ENCODE peak calls at places on chromosomes 16 and 17, in seven cellular contexts. Q, O, F, W, H, Y and V are unnamed samples.

GRCh38 chr17:80892900-80893603 is 98.6 kb upstream of the CHMP6 start:
- DNase-seq in Q (peak), O (no peak), F (no peak), W (no peak), H (no peak), Y (no peak), V (no peak)

GRCh38 chr16:50505714-50506542 is 42.3 kb upstream of the NKD1 start:
- DNase-seq in Q (no peak), O (no peak), F (no peak), W (no peak), H (peak), Y (no peak), V (peak)

GRCh38 chr16:87037012-87037411 is 280.2 kb downstream of the C16orf95 start:
- DNase-seq in Q (no peak), O (no peak), F (no peak), W (no peak), H (no peak), Y (no peak), V (no peak)

GRCh38 chr17:17851603-17852002 is 14.8 kb upstream of the SREBF1 start:
- DNase-seq in Q (no peak), O (no peak), F (no peak), W (no peak), H (no peak), Y (no peak), V (no peak)

GRCh38 chr17:54864636-54865420 is 35.8 kb upstream of the TOM1L1 start:
- DNase-seq in Q (no peak), O (no peak), F (no peak), W (no peak), H (no peak), Y (no peak), V (no peak)

GRCh38 chr16:57145046-57145963 is 40.5 kb downstream of the PSME3IP1 start:
- DNase-seq in Q (no peak), O (no peak), F (peak), W (no peak), H (no peak), Y (no peak), V (no peak)

GRCh38 chr17:7241783-7242716 is at the start of gene GABARAP:
- DNase-seq in Q (peak), O (peak), F (peak), W (no peak), H (peak), Y (peak), V (no peak)

GRCh38 chr17:18039535-18040286 is 503 bp downstream of the GID4 start:
- DNase-seq in Q (no peak), O (peak), F (peak), W (no peak), H (no peak), Y (no peak), V (peak)

GRCh38 chr16:53356478-53357207 is 77.6 kb upstream of the RBL2 start:
- DNase-seq in Q (no peak), O (no peak), F (no peak), W (no peak), H (no peak), Y (no peak), V (no peak)

GRCh38 chr16:681746-682427 is 1.7 kb downstream of the STUB1 start:
- DNase-seq in Q (no peak), O (no peak), F (no peak), W (no peak), H (no peak), Y (no peak), V (no peak)

GRCh38 chr17:44187131-44187899 is 543 bp downstream of the TMUB2 start:
- DNase-seq in Q (no peak), O (peak), F (peak), W (no peak), H (no peak), Y (no peak), V (no peak)

GRCh38 chr17:57448288-57449283 is 192.3 kb downstream of the MSI2 start:
- DNase-seq in Q (no peak), O (no peak), F (no peak), W (no peak), H (no peak), Y (no peak), V (no peak)

GRCh38 chr16:66927012-66927436 is 1.7 kb upstream of the RRAD start:
- DNase-seq in Q (no peak), O (no peak), F (no peak), W (no peak), H (peak), Y (no peak), V (peak)

GRCh38 chr16:49078104-49078503 is 203.5 kb downstream of the CBLN1 start:
- DNase-seq in Q (no peak), O (no peak), F (no peak), W (no peak), H (no peak), Y (no peak), V (no peak)

GRCh38 chr17:57481901-57482300 is 225.6 kb downstream of the MSI2 start:
- DNase-seq in Q (no peak), O (no peak), F (peak), W (no peak), H (no peak), Y (no peak), V (no peak)

GRCh38 chr17:71472809-71473789 is 647.7 kb upstream of the SOX9 start:
- DNase-seq in Q (peak), O (peak), F (peak), W (peak), H (peak), Y (no peak), V (peak)

GRCh38 chr17:73397278-73397826 is 85.6 kb upstream of the CDC42EP4 start:
- DNase-seq in Q (no peak), O (no peak), F (no peak), W (no peak), H (no peak), Y (no peak), V (no peak)

GRCh38 chr17:7841309-7841621 is 7.2 kb downstream of the KDM6B start:
- DNase-seq in Q (no peak), O (no peak), F (no peak), W (no peak), H (no peak), Y (no peak), V (no peak)

GRCh38 chr16:50151744-50152143 is 1.4 kb upstream of the TENT4B start:
- DNase-seq in Q (no peak), O (no peak), F (no peak), W (no peak), H (no peak), Y (no peak), V (no peak)

GRCh38 chr17:40518401-40519088 is 17.1 kb upstream of the TNS4 start:
- DNase-seq in Q (peak), O (no peak), F (no peak), W (no peak), H (no peak), Y (no peak), V (no peak)

GRCh38 chr16:17444658-17445057 is 26.1 kb downstream of the XYLT1 start:
- DNase-seq in Q (no peak), O (no peak), F (no peak), W (no peak), H (no peak), Y (no peak), V (no peak)

GRCh38 chr17:41434313-41434895 is 6.4 kb downstream of the KRT38 start:
- DNase-seq in Q (no peak), O (no peak), F (no peak), W (no peak), H (no peak), Y (no peak), V (no peak)

GRCh38 chr16:11410382-11411058 is 65.3 kb downstream of the RMI2 start:
- DNase-seq in Q (no peak), O (no peak), F (no peak), W (no peak), H (no peak), Y (no peak), V (no peak)

GRCh38 chr17:51820252-51820651 is 338.3 kb downstream of the CA10 start:
- DNase-seq in Q (no peak), O (no peak), F (no peak), W (no peak), H (no peak), Y (no peak), V (no peak)

GRCh38 chr16:23499801-23500200 is 10.5 kb downstream of the GGA2 start:
- DNase-seq in Q (no peak), O (no peak), F (no peak), W (no peak), H (no peak), Y (no peak), V (no peak)

DNA sequence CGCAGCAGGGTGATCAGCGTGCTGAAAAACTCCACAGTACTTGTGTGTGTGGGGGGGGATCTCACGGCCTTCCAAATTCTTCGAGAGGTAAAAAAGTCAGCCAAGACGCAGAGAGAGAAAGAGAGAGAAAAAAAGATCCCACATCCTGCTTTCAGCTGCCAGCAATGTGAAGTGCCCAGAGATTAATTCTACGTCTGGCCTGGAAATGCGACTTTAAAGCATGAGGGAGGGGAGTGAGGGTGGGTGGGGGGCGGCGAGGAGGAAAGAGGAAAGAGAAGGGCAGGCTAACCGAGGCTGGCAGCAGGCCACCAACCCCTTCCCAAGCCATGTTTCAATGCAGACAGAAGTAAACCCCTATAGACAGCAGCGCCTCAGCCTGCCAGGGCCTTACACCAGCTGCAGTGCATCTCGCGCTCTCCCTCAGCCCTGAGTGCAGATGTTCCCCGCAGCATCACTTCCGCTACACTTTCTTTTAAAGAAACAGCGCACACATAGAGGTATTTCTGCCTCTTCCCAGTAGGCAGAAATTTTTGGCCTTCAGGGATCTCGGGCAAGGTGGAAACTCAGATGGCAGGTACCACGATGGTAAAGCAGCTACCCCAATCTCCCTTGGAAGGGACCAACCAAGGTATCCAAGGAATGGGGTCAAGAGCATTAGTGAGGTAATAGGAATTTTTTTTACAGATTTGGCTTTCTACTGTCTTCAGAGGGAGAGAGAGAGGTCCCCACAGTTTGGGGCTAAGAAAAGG is 87.8 kb downstream of the SMG6 start:
- DNase-seq in Q (no peak), O (peak), F (no peak), W (no peak), H (no peak), Y (no peak), V (no peak)
- TF ChIP-seq JUND in Q (no peak), O (no peak), F (no peak), W (no peak), H (no peak), Y (no peak), V (no peak)

GRCh38 chr17:14004927-14005630 is 64.2 kb upstream of the COX10 start:
- DNase-seq in Q (peak), O (no peak), F (no peak), W (no peak), H (no peak), Y (no peak), V (no peak)

GRCh38 chr17:14006249-14006942 is 62.9 kb upstream of the COX10 start:
- DNase-seq in Q (no peak), O (no peak), F (no peak), W (no peak), H (no peak), Y (no peak), V (peak)

GRCh38 chr17:14011740-14012405 is 57.4 kb upstream of the COX10 start:
- DNase-seq in Q (no peak), O (no peak), F (no peak), W (no peak), H (no peak), Y (no peak), V (no peak)

GRCh38 chr17:14010999-14011692 is 58.2 kb upstream of the COX10 start:
- DNase-seq in Q (no peak), O (no peak), F (no peak), W (no peak), H (no peak), Y (no peak), V (no peak)

DNA sequence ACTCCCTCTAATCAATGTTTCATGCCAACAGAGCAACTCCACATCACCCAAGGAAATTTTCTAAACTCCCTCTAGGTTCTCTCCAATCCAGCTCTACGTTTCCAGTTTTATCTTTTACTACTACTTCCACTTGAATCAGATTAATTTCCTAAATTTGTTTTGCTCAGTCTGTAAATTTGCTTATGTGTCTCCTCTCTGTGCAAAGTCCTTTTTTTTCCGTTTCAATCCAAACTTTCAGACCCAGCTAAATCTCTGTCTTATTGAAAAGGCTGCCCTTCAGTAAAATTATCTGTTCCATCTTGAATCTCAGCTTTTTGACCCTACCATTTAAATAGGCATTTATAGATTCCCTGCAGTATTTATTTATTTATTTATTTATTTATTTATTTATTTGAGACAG is 61.4 kb upstream of the COX10 start:
- DNase-seq in Q (no peak), O (no peak), F (no peak), W (no peak), H (no peak), Y (no peak), V (no peak)
- TF ChIP-seq JUND in Q (no peak), O (no peak), F (no peak), W (no peak), H (no peak), Y (no peak), V (no peak)

GRCh38 chr17:48908853-48909394 is 717 bp downstream of the UBE2Z start:
- DNase-seq in Q (peak), O (peak), F (peak), W (peak), H (peak), Y (peak), V (peak)

GRCh38 chr17:48905987-48906515 is 2.2 kb upstream of the UBE2Z start:
- DNase-seq in Q (no peak), O (no peak), F (no peak), W (no peak), H (no peak), Y (no peak), V (no peak)

GRCh38 chr17:48908047-48908843 is at the start of gene UBE2Z:
- DNase-seq in Q (peak), O (peak), F (peak), W (peak), H (peak), Y (peak), V (peak)

GRCh38 chr17:48909796-48910195 is 1.6 kb downstream of the UBE2Z start:
- DNase-seq in Q (no peak), O (no peak), F (no peak), W (no peak), H (no peak), Y (peak), V (no peak)

GRCh38 chr17:48907713-48908046 is 527 bp upstream of the UBE2Z start:
- DNase-seq in Q (no peak), O (no peak), F (no peak), W (no peak), H (no peak), Y (no peak), V (no peak)
- TF ChIP-seq JUND in Q (no peak), O (no peak), F (no peak), W (no peak), H (no peak), Y (no peak), V (no peak)

DNA sequence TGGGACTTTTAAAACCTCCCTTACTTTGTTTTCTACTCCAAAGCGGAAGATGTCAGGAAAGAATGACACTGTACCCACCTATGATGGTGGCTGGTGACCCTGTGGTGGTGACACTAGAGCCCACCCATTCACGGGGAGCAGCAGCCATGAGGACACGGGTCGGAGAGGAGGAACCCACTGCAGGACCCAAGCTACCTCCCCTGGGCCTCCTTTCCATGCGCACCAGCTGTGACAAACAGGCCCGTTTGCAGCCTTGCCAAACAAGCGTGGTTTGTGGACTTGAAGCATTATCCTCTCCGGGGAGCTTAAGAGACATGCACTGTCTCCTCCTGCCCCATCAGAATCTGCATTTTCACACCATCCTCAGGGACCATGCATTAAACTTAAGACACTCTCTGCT is 85.6 kb downstream of the ZFHX3 start:
- DNase-seq in Q (no peak), O (no peak), F (no peak), W (no peak), H (no peak), Y (no peak), V (no peak)
- TF ChIP-seq JUND in Q (no peak), O (no peak), F (no peak), W (no peak), H (no peak), Y (no peak), V (no peak)

GRCh38 chr17:36827056-36827455 is 110.2 kb upstream of the LHX1 start:
- DNase-seq in Q (no peak), O (no peak), F (no peak), W (no peak), H (no peak), Y (no peak), V (no peak)
- TF ChIP-seq JUND in Q (no peak), O (no peak), F (no peak), W (no peak), H (no peak), Y (no peak), V (no peak)

GRCh38 chr16:83438326-83438725 is 369.5 kb upstream of the HSBP1 start:
- DNase-seq in Q (no peak), O (no peak), F (no peak), W (no peak), H (no peak), Y (no peak), V (no peak)

GRCh38 chr16:83437036-83437435 is 370.7 kb upstream of the HSBP1 start:
- DNase-seq in Q (no peak), O (no peak), F (no peak), W (no peak), H (no peak), Y (no peak), V (no peak)

DNA sequence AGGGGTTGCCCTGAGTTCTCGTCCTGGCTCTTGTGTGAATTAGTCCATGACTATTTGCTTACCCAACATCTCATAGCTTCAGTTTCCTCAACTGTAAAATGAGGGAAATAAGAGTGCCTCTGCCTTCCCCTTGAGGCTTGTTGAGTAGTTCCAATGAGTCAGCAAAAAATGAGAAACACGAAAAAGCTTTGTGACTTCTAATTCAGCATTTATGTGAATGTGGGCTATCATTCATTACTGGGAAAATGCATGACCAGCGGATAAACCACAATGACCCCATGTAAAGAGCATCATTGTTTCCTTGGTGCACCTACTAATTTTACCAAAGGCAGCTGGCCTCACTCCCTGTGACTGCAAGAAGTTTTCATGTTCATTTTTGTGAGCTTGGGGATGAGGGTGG is 374.6 kb upstream of the HSBP1 start:
- DNase-seq in Q (no peak), O (no peak), F (no peak), W (no peak), H (no peak), Y (no peak), V (no peak)
- TF ChIP-seq JUND in Q (no peak), O (no peak), F (no peak), W (no peak), H (no peak), Y (no peak), V (no peak)

DNA sequence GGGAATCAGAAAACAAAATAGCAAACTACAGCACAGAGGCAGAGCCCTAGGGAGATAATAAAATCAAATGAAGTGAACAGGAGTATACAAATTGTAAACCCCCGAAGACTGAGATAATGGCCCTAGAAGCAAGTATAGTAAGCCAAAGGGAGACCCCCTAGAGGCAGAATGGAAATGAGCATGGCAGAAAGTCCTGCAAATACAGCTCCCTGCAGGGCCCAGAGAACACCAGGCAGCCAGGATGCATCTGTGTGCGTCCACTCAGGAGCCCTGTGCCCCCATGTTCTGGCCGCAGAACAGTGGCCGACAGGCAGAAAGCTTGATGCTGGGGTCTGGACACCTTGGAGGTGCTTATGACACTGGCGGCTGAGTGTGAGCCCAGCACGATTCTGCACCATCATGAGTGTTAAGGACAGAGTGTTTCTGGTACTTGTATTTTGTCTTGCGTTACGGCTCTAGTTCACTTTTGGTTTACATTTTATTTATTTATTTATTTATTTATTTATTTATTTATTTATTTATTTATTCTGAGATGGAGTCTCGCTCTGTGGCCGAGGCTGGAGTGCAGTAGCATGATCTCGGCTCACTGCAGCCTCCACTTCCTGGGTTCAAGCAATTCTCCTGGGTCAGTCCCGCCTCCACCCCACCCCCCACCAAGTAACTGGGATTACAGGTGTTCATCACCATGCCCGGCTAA is 48.7 kb downstream of the RGS9 start:
- DNase-seq in Q (no peak), O (peak), F (no peak), W (no peak), H (no peak), Y (no peak), V (no peak)
- TF ChIP-seq JUND in Q (no peak), O (no peak), F (no peak), W (no peak), H (no peak), Y (no peak), V (no peak)

GRCh38 chr16:26982422-26982821 is 84.3 kb upstream of the C16orf82 start:
- DNase-seq in Q (no peak), O (no peak), F (no peak), W (no peak), H (no peak), Y (no peak), V (no peak)

GRCh38 chr16:26985100-26986065 is 81.3 kb upstream of the C16orf82 start:
- DNase-seq in Q (no peak), O (no peak), F (no peak), W (peak), H (no peak), Y (no peak), V (no peak)

GRCh38 chr16:26976913-26977312 is 89.8 kb upstream of the C16orf82 start:
- DNase-seq in Q (no peak), O (no peak), F (no peak), W (no peak), H (no peak), Y (no peak), V (no peak)

GRCh38 chr16:26983426-26983825 is 83.3 kb upstream of the C16orf82 start:
- DNase-seq in Q (no peak), O (no peak), F (no peak), W (no peak), H (no peak), Y (no peak), V (no peak)

GRCh38 chr16:26981266-26981938 is 85.3 kb upstream of the C16orf82 start:
- DNase-seq in Q (no peak), O (no peak), F (no peak), W (no peak), H (no peak), Y (no peak), V (no peak)
- TF ChIP-seq JUND in Q (no peak), O (no peak), F (no peak), W (no peak), H (no peak), Y (no peak), V (no peak)